ENCODE peak calls at places on chromosomes 1 and 21, in four cellular contexts. One of them, this sample, is unnamed.

GRCh38 chr1:169890761-169891538 is 2.7 kb downstream of the SCYL3 start:
- DNase-seq in CD8-positive, alpha-beta T cell: peak
- DNase-seq in progenitor cell of endocrine pancreas: no peak
- DNase-seq in neural progenitor cell: no peak
- DNase-seq in this sample: no peak

GRCh38 chr1:53303651-53304515 is 24.0 kb downstream of the LRP8 start:
- DNase-seq in CD8-positive, alpha-beta T cell: no peak
- DNase-seq in progenitor cell of endocrine pancreas: no peak
- DNase-seq in neural progenitor cell: no peak
- DNase-seq in this sample: no peak

GRCh38 chr1:111615874-111616715 is 3.5 kb upstream of the RAP1A start:
- DNase-seq in CD8-positive, alpha-beta T cell: peak
- DNase-seq in progenitor cell of endocrine pancreas: no peak
- DNase-seq in neural progenitor cell: no peak
- DNase-seq in this sample: no peak

GRCh38 chr1:90417139-90417538 is 300.0 kb downstream of the BARHL2 start:
- DNase-seq in CD8-positive, alpha-beta T cell: no peak
- DNase-seq in progenitor cell of endocrine pancreas: no peak
- DNase-seq in neural progenitor cell: no peak
- DNase-seq in this sample: no peak

GRCh38 chr1:40877681-40878080 is 15.5 kb upstream of the CITED4 start:
- DNase-seq in CD8-positive, alpha-beta T cell: no peak
- DNase-seq in progenitor cell of endocrine pancreas: no peak
- DNase-seq in neural progenitor cell: no peak
- DNase-seq in this sample: no peak

GRCh38 chr1:32873484-32873883 is 2.8 kb upstream of the FNDC5 start:
- DNase-seq in CD8-positive, alpha-beta T cell: no peak
- DNase-seq in progenitor cell of endocrine pancreas: no peak
- DNase-seq in neural progenitor cell: no peak
- DNase-seq in this sample: no peak

GRCh38 chr1:36153476-36153875 is 2.5 kb upstream of the MAP7D1 start:
- DNase-seq in CD8-positive, alpha-beta T cell: no peak
- DNase-seq in progenitor cell of endocrine pancreas: no peak
- DNase-seq in neural progenitor cell: no peak
- DNase-seq in this sample: no peak

GRCh38 chr1:53469373-53469772 is 10.2 kb downstream of the DMRTB1 start:
- DNase-seq in CD8-positive, alpha-beta T cell: no peak
- DNase-seq in progenitor cell of endocrine pancreas: no peak
- DNase-seq in neural progenitor cell: no peak
- DNase-seq in this sample: no peak

GRCh38 chr1:53987880-53988279 is 30.1 kb downstream of the LDLRAD1 start:
- DNase-seq in CD8-positive, alpha-beta T cell: no peak
- DNase-seq in progenitor cell of endocrine pancreas: no peak
- DNase-seq in neural progenitor cell: no peak
- DNase-seq in this sample: no peak

GRCh38 chr1:53501065-53502005 is 42.1 kb downstream of the DMRTB1 start:
- DNase-seq in CD8-positive, alpha-beta T cell: no peak
- DNase-seq in progenitor cell of endocrine pancreas: no peak
- DNase-seq in neural progenitor cell: no peak
- DNase-seq in this sample: no peak

GRCh38 chr1:24069817-24070216 is 42.1 kb downstream of the MYOM3 start:
- DNase-seq in CD8-positive, alpha-beta T cell: no peak
- DNase-seq in progenitor cell of endocrine pancreas: no peak
- DNase-seq in neural progenitor cell: no peak
- DNase-seq in this sample: no peak

GRCh38 chr1:1891349-1892078 is 627 bp upstream of the GNB1 start:
- DNase-seq in CD8-positive, alpha-beta T cell: peak
- DNase-seq in progenitor cell of endocrine pancreas: peak
- DNase-seq in neural progenitor cell: peak
- DNase-seq in this sample: no peak

GRCh38 chr1:201051399-201051798 is 27.9 kb upstream of the KIF21B start:
- DNase-seq in CD8-positive, alpha-beta T cell: no peak
- DNase-seq in progenitor cell of endocrine pancreas: no peak
- DNase-seq in neural progenitor cell: no peak
- DNase-seq in this sample: no peak

GRCh38 chr1:116504308-116505156 is 66.3 kb downstream of the CD58 start:
- DNase-seq in CD8-positive, alpha-beta T cell: peak
- DNase-seq in progenitor cell of endocrine pancreas: no peak
- DNase-seq in neural progenitor cell: no peak
- DNase-seq in this sample: no peak

GRCh38 chr1:218380125-218380977 is 35.2 kb downstream of the TGFB2 start:
- DNase-seq in CD8-positive, alpha-beta T cell: no peak
- DNase-seq in progenitor cell of endocrine pancreas: no peak
- DNase-seq in neural progenitor cell: no peak
- DNase-seq in this sample: no peak

GRCh38 chr1:226637147-226637935 is 88.8 kb downstream of the STUM start:
- DNase-seq in CD8-positive, alpha-beta T cell: no peak
- DNase-seq in progenitor cell of endocrine pancreas: no peak
- DNase-seq in neural progenitor cell: peak
- DNase-seq in this sample: no peak

GRCh38 chr1:243470492-243470891 is 214.7 kb downstream of the SDCCAG8 start:
- DNase-seq in CD8-positive, alpha-beta T cell: no peak
- DNase-seq in progenitor cell of endocrine pancreas: no peak
- DNase-seq in neural progenitor cell: peak
- DNase-seq in this sample: no peak

GRCh38 chr1:172040466-172040865 is 199.2 kb downstream of the DNM3 start:
- DNase-seq in CD8-positive, alpha-beta T cell: no peak
- DNase-seq in progenitor cell of endocrine pancreas: no peak
- DNase-seq in neural progenitor cell: no peak
- DNase-seq in this sample: no peak

GRCh38 chr1:12408662-12409061 is 178.8 kb downstream of the VPS13D start:
- DNase-seq in CD8-positive, alpha-beta T cell: no peak
- DNase-seq in progenitor cell of endocrine pancreas: no peak
- DNase-seq in neural progenitor cell: no peak
- DNase-seq in this sample: no peak

GRCh38 chr1:84280908-84281307 is 20.6 kb upstream of the SAMD13 start:
- DNase-seq in CD8-positive, alpha-beta T cell: no peak
- DNase-seq in progenitor cell of endocrine pancreas: no peak
- DNase-seq in neural progenitor cell: no peak
- DNase-seq in this sample: no peak

GRCh38 chr1:110765640-110766335 is 91.0 kb upstream of the KCNA3 start:
- DNase-seq in CD8-positive, alpha-beta T cell: peak
- DNase-seq in progenitor cell of endocrine pancreas: no peak
- DNase-seq in neural progenitor cell: peak
- DNase-seq in this sample: no peak

GRCh38 chr1:39128959-39129358 is 75.5 kb upstream of the MACF1 start:
- DNase-seq in CD8-positive, alpha-beta T cell: no peak
- DNase-seq in progenitor cell of endocrine pancreas: no peak
- DNase-seq in neural progenitor cell: no peak
- DNase-seq in this sample: no peak

GRCh38 chr1:66317156-66317543 is 216.8 kb upstream of the SGIP1 start:
- DNase-seq in CD8-positive, alpha-beta T cell: no peak
- DNase-seq in progenitor cell of endocrine pancreas: no peak
- DNase-seq in neural progenitor cell: no peak
- DNase-seq in this sample: no peak

GRCh38 chr1:212688338-212689047 is 11.1 kb downstream of the BATF3 start:
- DNase-seq in CD8-positive, alpha-beta T cell: no peak
- DNase-seq in progenitor cell of endocrine pancreas: no peak
- DNase-seq in neural progenitor cell: no peak
- DNase-seq in this sample: peak

GRCh38 chr1:9561429-9561828 is 22.2 kb downstream of the SLC25A33 start:
- DNase-seq in CD8-positive, alpha-beta T cell: no peak
- DNase-seq in progenitor cell of endocrine pancreas: no peak
- DNase-seq in neural progenitor cell: no peak
- DNase-seq in this sample: no peak

GRCh38 chr1:8396912-8397406 is 79.0 kb downstream of the SLC45A1 start:
- DNase-seq in CD8-positive, alpha-beta T cell: no peak
- DNase-seq in progenitor cell of endocrine pancreas: no peak
- DNase-seq in neural progenitor cell: no peak
- DNase-seq in this sample: no peak

GRCh38 chr1:215198021-215198420 is 115.5 kb downstream of the KCNK2 start:
- DNase-seq in CD8-positive, alpha-beta T cell: no peak
- DNase-seq in progenitor cell of endocrine pancreas: no peak
- DNase-seq in neural progenitor cell: no peak
- DNase-seq in this sample: no peak

GRCh38 chr1:101407505-101408211 is 170.8 kb downstream of the S1PR1 start:
- DNase-seq in CD8-positive, alpha-beta T cell: no peak
- DNase-seq in progenitor cell of endocrine pancreas: no peak
- DNase-seq in neural progenitor cell: no peak
- DNase-seq in this sample: no peak

GRCh38 chr1:238279694-238280380 is 389.1 kb upstream of the ZP4 start:
- DNase-seq in CD8-positive, alpha-beta T cell: no peak
- DNase-seq in progenitor cell of endocrine pancreas: no peak
- DNase-seq in neural progenitor cell: no peak
- DNase-seq in this sample: no peak

GRCh38 chr1:84406209-84406917 is 8.1 kb downstream of the DNASE2B start:
- DNase-seq in CD8-positive, alpha-beta T cell: no peak
- DNase-seq in progenitor cell of endocrine pancreas: no peak
- DNase-seq in neural progenitor cell: no peak
- DNase-seq in this sample: no peak

GRCh38 chr1:187689137-187689536 is 860.4 kb downstream of the PLA2G4A start:
- DNase-seq in CD8-positive, alpha-beta T cell: no peak
- DNase-seq in progenitor cell of endocrine pancreas: no peak
- DNase-seq in neural progenitor cell: no peak
- DNase-seq in this sample: no peak

GRCh38 chr1:8674912-8675311 is 142.5 kb downstream of the RERE start:
- DNase-seq in CD8-positive, alpha-beta T cell: no peak
- DNase-seq in progenitor cell of endocrine pancreas: no peak
- DNase-seq in neural progenitor cell: no peak
- DNase-seq in this sample: no peak

GRCh38 chr1:59354754-59355337 is 58.0 kb downstream of the FGGY start:
- DNase-seq in CD8-positive, alpha-beta T cell: no peak
- DNase-seq in progenitor cell of endocrine pancreas: no peak
- DNase-seq in neural progenitor cell: no peak
- DNase-seq in this sample: no peak

GRCh38 chr21:43735236-43736091 is 16.5 kb downstream of the PDXK start:
- DNase-seq in CD8-positive, alpha-beta T cell: no peak
- DNase-seq in progenitor cell of endocrine pancreas: no peak
- DNase-seq in neural progenitor cell: no peak
- DNase-seq in this sample: no peak

GRCh38 chr1:192700834-192701271 is 64.9 kb downstream of the RGS13 start:
- DNase-seq in CD8-positive, alpha-beta T cell: no peak
- DNase-seq in progenitor cell of endocrine pancreas: no peak
- DNase-seq in neural progenitor cell: no peak
- DNase-seq in this sample: no peak

GRCh38 chr1:112457241-112457640 is 51.5 kb upstream of the WNT2B start:
- DNase-seq in CD8-positive, alpha-beta T cell: no peak
- DNase-seq in progenitor cell of endocrine pancreas: no peak
- DNase-seq in neural progenitor cell: no peak
- DNase-seq in this sample: no peak

GRCh38 chr21:18468775-18469174 is 65.2 kb upstream of the TMPRSS15 start:
- DNase-seq in CD8-positive, alpha-beta T cell: no peak
- DNase-seq in progenitor cell of endocrine pancreas: no peak
- DNase-seq in neural progenitor cell: no peak
- DNase-seq in this sample: no peak

GRCh38 chr1:17700981-17701870 is 53.9 kb upstream of the ACTL8 start:
- DNase-seq in CD8-positive, alpha-beta T cell: no peak
- DNase-seq in progenitor cell of endocrine pancreas: no peak
- DNase-seq in neural progenitor cell: no peak
- DNase-seq in this sample: no peak

GRCh38 chr1:17704176-17704575 is 51.0 kb upstream of the ACTL8 start:
- DNase-seq in CD8-positive, alpha-beta T cell: no peak
- DNase-seq in progenitor cell of endocrine pancreas: no peak
- DNase-seq in neural progenitor cell: no peak
- DNase-seq in this sample: no peak

GRCh38 chr1:17696417-17697301 is 58.5 kb upstream of the ACTL8 start:
- DNase-seq in CD8-positive, alpha-beta T cell: no peak
- DNase-seq in progenitor cell of endocrine pancreas: no peak
- DNase-seq in neural progenitor cell: peak
- DNase-seq in this sample: no peak

GRCh38 chr1:17700363-17700762 is 54.8 kb upstream of the ACTL8 start:
- DNase-seq in CD8-positive, alpha-beta T cell: no peak
- DNase-seq in progenitor cell of endocrine pancreas: no peak
- DNase-seq in neural progenitor cell: no peak
- DNase-seq in this sample: no peak
- TF ChIP-seq CTCF in CD8-positive, alpha-beta T cell: no peak
- TF ChIP-seq CTCF in progenitor cell of endocrine pancreas: no peak
- TF ChIP-seq CTCF in neural progenitor cell: no peak
- TF ChIP-seq CTCF in this sample: no peak

GRCh38 chr1:67476906-67477305 is 46.7 kb upstream of the SERBP1 start:
- DNase-seq in CD8-positive, alpha-beta T cell: no peak
- DNase-seq in progenitor cell of endocrine pancreas: no peak
- DNase-seq in neural progenitor cell: no peak
- DNase-seq in this sample: no peak
- TF ChIP-seq CTCF in CD8-positive, alpha-beta T cell: no peak
- TF ChIP-seq CTCF in progenitor cell of endocrine pancreas: no peak
- TF ChIP-seq CTCF in neural progenitor cell: no peak
- TF ChIP-seq CTCF in this sample: no peak

GRCh38 chr1:157626099-157626498 is 28.2 kb upstream of the FCRL4 start:
- DNase-seq in CD8-positive, alpha-beta T cell: no peak
- DNase-seq in progenitor cell of endocrine pancreas: no peak
- DNase-seq in neural progenitor cell: peak
- DNase-seq in this sample: no peak
- TF ChIP-seq CTCF in CD8-positive, alpha-beta T cell: no peak
- TF ChIP-seq CTCF in progenitor cell of endocrine pancreas: peak
- TF ChIP-seq CTCF in neural progenitor cell: peak
- TF ChIP-seq CTCF in this sample: no peak

DNA sequence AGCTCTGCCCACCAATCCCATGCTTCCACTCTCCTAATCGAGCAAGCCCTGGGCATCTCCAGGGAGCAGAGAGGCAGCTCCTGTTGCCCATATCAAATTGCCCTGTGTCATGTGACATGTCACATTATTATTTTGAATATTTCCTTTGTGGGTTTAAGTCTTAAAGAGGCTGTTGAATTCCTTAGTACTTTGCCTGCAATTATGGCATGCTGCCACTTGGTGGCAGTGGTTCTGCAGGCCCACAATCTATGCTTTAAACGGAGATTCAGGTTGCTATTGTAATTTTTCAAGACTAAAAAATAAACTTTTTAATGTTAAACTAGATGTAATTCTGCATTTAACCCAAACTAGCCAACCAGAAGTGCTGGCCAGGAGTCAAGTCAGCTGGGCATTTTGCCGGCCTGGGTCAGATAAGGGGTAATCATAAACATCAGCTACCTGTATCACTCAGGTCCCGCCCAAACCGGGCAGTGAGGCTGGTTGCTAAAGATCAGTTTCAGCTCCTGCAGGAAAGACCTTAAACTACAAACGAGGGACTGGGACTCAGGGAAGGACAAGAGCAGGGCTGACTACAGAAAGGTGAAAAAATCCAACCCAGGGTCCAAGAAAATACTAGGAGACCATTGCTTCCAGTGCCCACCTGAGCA is 37.3 kb upstream of the ARHGEF16 start:
- DNase-seq in CD8-positive, alpha-beta T cell: no peak
- DNase-seq in progenitor cell of endocrine pancreas: no peak
- DNase-seq in neural progenitor cell: no peak
- DNase-seq in this sample: no peak
- TF ChIP-seq CTCF in CD8-positive, alpha-beta T cell: no peak
- TF ChIP-seq CTCF in progenitor cell of endocrine pancreas: peak
- TF ChIP-seq CTCF in neural progenitor cell: peak
- TF ChIP-seq CTCF in this sample: peak

GRCh38 chr1:50787266-50787665 is 172.8 kb downstream of the FAF1 start:
- DNase-seq in CD8-positive, alpha-beta T cell: no peak
- DNase-seq in progenitor cell of endocrine pancreas: no peak
- DNase-seq in neural progenitor cell: no peak
- DNase-seq in this sample: no peak
- TF ChIP-seq CTCF in CD8-positive, alpha-beta T cell: no peak
- TF ChIP-seq CTCF in progenitor cell of endocrine pancreas: no peak
- TF ChIP-seq CTCF in neural progenitor cell: no peak
- TF ChIP-seq CTCF in this sample: no peak